ENCODE peak calls at places on chromosomes 5 and 9, in seven cellular contexts. B is esophagus squamous epithelium, Y is ovary, K is HCT116, A is uterus, M is lower leg skin, L is IMR-90. S is an unnamed sample.

GRCh38 chr9:136622538-136622948 is 40.2 kb upstream of the EGFL7 start:
- DNase-seq in A (no peak), K (no peak), B (no peak), M (no peak), Y (no peak), L (no peak), S (no peak)

GRCh38 chr9:98291775-98292174 is 36.3 kb upstream of the TBC1D2 start:
- DNase-seq in A (no peak), B (no peak), L (no peak), M (no peak), Y (no peak), K (no peak), S (no peak)

GRCh38 chr9:22817181-22817580 is 370.6 kb downstream of the DMRTA1 start:
- DNase-seq in B (no peak), A (no peak), L (peak; percentile 71), Y (no peak), K (no peak), M (no peak), S (no peak)

GRCh38 chr5:668299-668995 is 24.7 kb downstream of the TPPP start:
- DNase-seq in A (no peak), B (no peak), K (no peak), Y (no peak), M (no peak), L (no peak), S (no peak)

GRCh38 chr5:146283344-146283761 is 55.3 kb upstream of the POU4F3 start:
- DNase-seq in L (peak; percentile 96), K (peak; percentile 86), M (no peak), Y (no peak), A (no peak), B (no peak), S (no peak)

GRCh38 chr5:52892242-52892878 is 96.8 kb upstream of the ITGA2 start:
- DNase-seq in M (no peak), Y (no peak), L (no peak), A (no peak), B (no peak), K (no peak), S (no peak)

GRCh38 chr9:104856413-104856941 is 71.5 kb downstream of the ABCA1 start:
- DNase-seq in B (no peak), Y (no peak), M (no peak), L (peak; percentile 38), A (no peak), K (no peak), S (no peak)

GRCh38 chr9:13568851-13569618 is 289.5 kb upstream of the MPDZ start:
- DNase-seq in A (no peak), K (no peak), L (no peak), Y (no peak), B (no peak), M (no peak), S (no peak)

GRCh38 chr9:22203371-22204138 is 194.4 kb upstream of the CDKN2B start:
- DNase-seq in Y (no peak), A (no peak), K (no peak), L (peak; percentile 54), M (no peak), B (no peak), S (no peak)

GRCh38 chr9:125620216-125620615 is 86.8 kb downstream of the MAPKAP1 start:
- DNase-seq in M (no peak), B (no peak), L (no peak), Y (no peak), K (no peak), A (no peak), S (no peak)

GRCh38 chr9:88691811-88692210 is 156.8 kb downstream of the NXNL2 start:
- DNase-seq in K (no peak), L (peak; percentile 84), Y (no peak), A (no peak), B (no peak), M (no peak), S (no peak)

GRCh38 chr9:129384138-129384886 is 206.3 kb upstream of the IER5L start:
- DNase-seq in L (no peak), A (no peak), Y (no peak), K (no peak), B (no peak), M (no peak), S (no peak)

GRCh38 chr9:98687911-98688310 is 20.8 kb downstream of the GABBR2 start:
- DNase-seq in M (no peak), A (no peak), L (peak; percentile 19), B (no peak), Y (no peak), K (no peak), S (no peak)

GRCh38 chr9:124038239-124038638 is 26.7 kb downstream of the LHX2 start:
- DNase-seq in Y (no peak), L (no peak), B (no peak), M (no peak), K (no peak), A (no peak), S (no peak)

GRCh38 chr5:149611327-149611726 is 30.0 kb downstream of the ARHGEF37 start:
- DNase-seq in B (no peak), Y (peak; percentile 50), K (no peak), M (no peak), A (peak; percentile 49), L (peak; percentile 94), S (no peak)

GRCh38 chr9:130680836-130681768 is 12.5 kb upstream of the EXOSC2 start:
- DNase-seq in A (peak; percentile 58), Y (peak; percentile 75), B (no peak), K (peak; percentile 81), L (peak; percentile 88), M (no peak), S (peak; percentile 36)

GRCh38 chr9:35835216-35835604 is 6.2 kb downstream of the TMEM8B start:
- DNase-seq in L (no peak), A (no peak), Y (no peak), B (no peak), M (no peak), K (no peak), S (no peak)

DNA sequence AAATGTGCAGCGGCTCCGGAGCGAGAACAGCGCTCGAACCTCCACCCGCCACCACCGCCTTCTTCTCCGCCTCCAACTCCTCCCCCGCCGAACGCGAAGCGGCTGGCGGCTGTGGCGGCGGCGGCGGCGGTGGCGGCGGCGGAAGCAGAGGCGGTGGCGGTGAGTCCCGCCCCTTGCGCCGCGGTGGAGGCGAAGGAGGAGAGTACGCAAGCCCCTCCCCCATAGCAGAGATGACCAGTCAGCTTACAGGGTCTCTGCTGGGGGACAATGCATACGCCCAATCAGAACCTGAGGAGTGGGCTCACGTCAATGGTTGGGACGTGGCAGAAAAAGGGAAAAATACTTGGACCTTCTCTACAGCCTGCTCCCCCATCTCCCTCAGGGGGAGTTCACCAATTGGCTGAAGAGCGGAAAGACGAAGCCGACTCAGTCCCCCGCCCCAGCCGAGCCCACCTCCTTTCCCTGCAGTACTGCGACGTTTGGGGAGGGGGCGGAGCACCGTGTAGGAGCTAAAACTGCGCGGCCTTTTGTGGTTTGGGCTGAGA is at the start of gene PJA2:
- DNase-seq in L (peak; percentile 100), B (peak; percentile 98), Y (peak; percentile 98), M (peak; percentile 99), A (peak; percentile 100), K (peak; percentile 99), S (peak; percentile 98)
- TF ChIP-seq CTCF in L (peak; percentile 17), B (peak; percentile 42), Y (peak; percentile 64), M (no peak), A (peak; percentile 29), K (no peak), S (peak; percentile 58)

GRCh38 chr9:32398207-32398606 is 13.8 kb downstream of the ACO1 start:
- DNase-seq in L (peak; percentile 81), Y (no peak), B (no peak), M (no peak), A (no peak), K (no peak), S (no peak)

GRCh38 chr9:32394381-32395049 is 10.1 kb downstream of the ACO1 start:
- DNase-seq in K (no peak), Y (no peak), B (no peak), A (no peak), L (peak; percentile 23), M (no peak), S (no peak)

GRCh38 chr9:32401471-32401870 is 17.0 kb downstream of the ACO1 start:
- DNase-seq in Y (no peak), L (no peak), B (no peak), K (no peak), M (no peak), A (no peak), S (no peak)

GRCh38 chr9:32399110-32399815 is 14.8 kb downstream of the ACO1 start:
- DNase-seq in K (no peak), M (no peak), A (no peak), B (no peak), Y (no peak), L (no peak), S (no peak)

GRCh38 chr9:32395483-32396216 is 11.2 kb downstream of the ACO1 start:
- DNase-seq in K (no peak), Y (no peak), B (no peak), M (peak; percentile 33), A (peak; percentile 68), L (peak; percentile 98), S (peak; percentile 63)
- TF ChIP-seq POLR2A in K (no peak), Y (no peak), B (no peak), M (no peak), A (no peak), L (no peak), S (no peak)

DNA sequence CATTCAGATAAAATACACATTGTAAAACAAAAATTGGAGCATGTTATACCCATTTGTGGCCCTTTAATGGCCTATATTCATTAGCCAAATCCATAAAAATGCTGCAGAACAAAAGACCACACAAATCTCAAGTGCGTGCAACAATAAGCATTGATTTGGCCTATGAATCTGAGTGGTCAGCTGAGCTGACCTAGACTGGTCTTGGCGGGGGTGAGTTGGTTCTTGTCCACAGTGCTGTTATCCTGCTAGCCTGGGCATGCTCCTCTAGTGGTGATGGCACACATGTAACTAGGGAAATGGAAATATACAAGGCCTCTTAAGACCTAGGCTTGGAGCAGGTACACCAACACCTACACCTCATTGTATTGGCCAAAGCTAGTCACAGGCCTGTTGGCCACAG is 122.2 kb upstream of the TBCA start:
- DNase-seq in B (no peak), L (no peak), Y (no peak), M (no peak), K (no peak), A (no peak), S (no peak)
- TF ChIP-seq CTCF in B (no peak), L (no peak), Y (no peak), M (no peak), K (no peak), A (no peak), S (no peak)

DNA sequence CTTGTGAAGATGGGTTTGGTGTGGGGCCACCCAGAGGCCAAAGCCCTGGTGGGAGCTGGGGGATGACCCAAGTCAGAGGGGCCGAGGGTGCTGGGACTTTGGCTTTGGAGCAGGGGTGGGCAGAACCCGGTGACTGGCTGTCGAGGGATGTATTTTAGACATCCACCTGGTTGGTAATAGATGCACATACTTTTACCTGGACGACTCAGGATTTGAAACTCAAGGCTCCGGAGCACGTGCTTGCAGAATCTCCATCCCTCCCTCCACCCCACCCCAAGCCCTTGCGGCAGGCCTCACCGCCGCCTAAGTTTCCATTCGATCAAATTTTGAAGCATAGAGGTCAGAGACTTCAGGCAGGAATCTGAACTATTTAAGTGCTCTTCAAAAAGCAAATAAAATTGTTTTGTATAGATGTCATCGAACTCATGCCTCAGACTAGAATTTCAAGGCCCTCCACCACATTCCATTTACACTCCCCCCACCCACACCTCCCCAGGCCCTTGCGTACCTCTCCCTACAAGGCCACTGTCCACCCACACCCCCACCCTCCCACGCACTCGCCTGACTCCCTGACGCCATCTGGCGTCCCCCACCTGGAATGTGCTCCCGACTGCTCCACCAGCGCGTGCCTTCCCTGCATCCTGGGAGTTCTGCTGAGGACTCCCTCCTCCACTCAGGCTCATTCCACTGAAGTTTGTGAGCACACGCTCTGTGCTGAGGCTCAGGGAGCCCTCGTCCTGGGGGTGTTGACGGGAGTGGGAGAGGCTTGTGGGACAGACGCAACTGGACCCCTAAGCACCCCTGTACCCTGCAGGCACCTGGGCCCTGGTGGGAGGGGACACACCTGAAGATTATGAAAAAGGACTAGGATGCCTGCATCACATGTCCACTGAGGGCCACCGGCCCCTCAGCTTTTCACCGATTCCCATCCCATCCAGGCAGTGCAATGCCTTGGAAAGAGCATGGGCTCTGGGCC is 56.4 kb upstream of the RPL26L1 start:
- DNase-seq in L (peak; percentile 99), M (no peak), A (peak; percentile 92), K (peak; percentile 8), B (no peak), Y (peak; percentile 93), S (peak; percentile 69)
- TF ChIP-seq POLR2A in L (no peak), M (no peak), A (no peak), K (no peak), B (no peak), Y (no peak), S (no peak)